ENCODE peak calls at places on chromosome 11, in ten cellular contexts. L is epithelial cell of proximal tubule; X is stimulated activated CD4-positive, alpha-beta T cell treated with anti-CD3 and anti-CD28 coated beads, Interleukin-12 subunit alpha, Interleukin-12 subunit beta, amount 100 ng/mL, for 48 hours; N is H1; S is COR-L47; H is fibroblast of pulmonary artery; P is HS-5; R is lower leg skin; T is hippocampal formation; Y is endothelial cell of umbilical vein. C is an unnamed sample.

GRCh38 chr11:14075118-14075601 is 112.6 kb downstream of the SPON1 start:
- DNase-seq in T (no peak), N (no peak), X (peak; percentile 55), H (no peak), L (peak; percentile 6), Y (no peak), S (no peak), R (no peak), P (no peak), C (no peak)

GRCh38 chr11:124843616-124843910 is 21.7 kb upstream of the ROBO3 start:
- DNase-seq in R (no peak), P (no peak), L (no peak), S (no peak), T (no peak), H (no peak), Y (no peak), N (no peak), X (no peak), C (no peak)

GRCh38 chr11:58494096-58494495 is 13.8 kb downstream of the OR5B21 start:
- DNase-seq in P (no peak), S (no peak), R (no peak), L (no peak), X (no peak), Y (no peak), T (no peak), H (peak; percentile 3), N (no peak), C (peak; percentile 17)

GRCh38 chr11:88312665-88313064 is 24.9 kb downstream of the CTSC start:
- DNase-seq in X (no peak), Y (no peak), T (no peak), P (no peak), N (no peak), S (no peak), R (no peak), H (peak; percentile 66), L (no peak), C (peak; percentile 54)

GRCh38 chr11:96054870-96055705 is 131.2 kb upstream of the MTMR2 start:
- DNase-seq in P (no peak), N (no peak), X (no peak), H (peak; percentile 66), S (peak; percentile 46), L (no peak), T (peak; percentile 74), Y (peak; percentile 71), R (no peak), C (peak; percentile 60)

GRCh38 chr11:85752890-85753581 is 57.9 kb downstream of the SYTL2 start:
- DNase-seq in L (no peak), S (no peak), X (peak; percentile 82), T (no peak), R (no peak), P (no peak), H (no peak), N (no peak), Y (peak; percentile 9), C (no peak)

GRCh38 chr11:80700386-80700785 is 1259.6 kb upstream of the TENM4 start:
- DNase-seq in X (no peak), S (no peak), L (no peak), N (no peak), T (no peak), P (no peak), Y (peak; percentile 63), R (no peak), H (no peak), C (no peak)

GRCh38 chr11:78045851-78046485 is 17.7 kb upstream of the THRSP start:
- DNase-seq in S (peak; percentile 73), Y (peak; percentile 62), T (peak; percentile 55), L (no peak), H (peak; percentile 67), R (peak; percentile 96), X (peak; percentile 73), P (peak; percentile 23), N (peak; percentile 95), C (peak; percentile 72)

GRCh38 chr11:86261328-86261727 is 16.8 kb downstream of the EED start:
- DNase-seq in X (no peak), S (no peak), N (no peak), P (no peak), R (no peak), Y (no peak), H (no peak), L (no peak), T (no peak), C (no peak)

GRCh38 chr11:74147199-74147929 is 23.4 kb downstream of the C2CD3 start:
- DNase-seq in X (no peak), T (no peak), Y (no peak), R (no peak), S (no peak), P (no peak), N (no peak), L (peak; percentile 78), H (no peak), C (peak; percentile 67)

GRCh38 chr11:20053572-20053971 is 106.7 kb downstream of the DBX1 start:
- DNase-seq in X (no peak), R (no peak), P (no peak), L (no peak), T (no peak), Y (no peak), N (no peak), S (no peak), H (no peak), C (no peak)

GRCh38 chr11:58524232-58525036 is 16.5 kb upstream of the OR5B21 start:
- DNase-seq in T (peak; percentile 85), P (peak; percentile 61), N (peak; percentile 76), L (peak; percentile 36), S (peak; percentile 62), R (peak; percentile 90), X (peak; percentile 45), Y (peak; percentile 85), H (peak; percentile 91), C (peak; percentile 76)

GRCh38 chr11:113828186-113828585 is 47.2 kb downstream of the USP28 start:
- DNase-seq in T (peak; percentile 52), R (no peak), N (no peak), L (no peak), P (no peak), Y (no peak), S (no peak), H (no peak), X (no peak), C (no peak)

GRCh38 chr11:33695051-33695566 is 5.5 kb downstream of the C11orf91 start:
- DNase-seq in S (peak; percentile 31), P (no peak), T (no peak), R (no peak), N (no peak), X (no peak), Y (peak; percentile 93), H (no peak), L (no peak), C (no peak)

GRCh38 chr11:95606824-95607223 is 182.8 kb downstream of the FAM76B start:
- DNase-seq in L (no peak), Y (no peak), T (no peak), R (no peak), P (no peak), N (no peak), S (no peak), H (no peak), X (no peak), C (no peak)

GRCh38 chr11:128522943-128523518 is 64.3 kb downstream of the ETS1 start:
- DNase-seq in L (no peak), S (no peak), T (no peak), N (no peak), X (peak; percentile 70), H (no peak), R (no peak), P (no peak), Y (no peak), C (no peak)

GRCh38 chr11:120334894-120335462 is 1.2 kb upstream of the ARHGEF12 start:
- DNase-seq in Y (peak; percentile 91), T (peak; percentile 87), H (peak; percentile 94), X (peak; percentile 84), S (peak; percentile 70), P (no peak), L (no peak), R (no peak), N (peak; percentile 67), C (peak; percentile 98)

GRCh38 chr11:76601272-76601671 is 69.3 kb downstream of the LRRC32 start:
- DNase-seq in R (peak; percentile 75), H (no peak), P (no peak), T (no peak), L (no peak), N (no peak), X (no peak), Y (no peak), S (no peak), C (no peak)

GRCh38 chr11:112453601-112454577 is 193.2 kb upstream of the PLET1 start:
- DNase-seq in T (no peak), R (no peak), S (no peak), L (no peak), H (peak; percentile 38), X (peak; percentile 55), P (no peak), N (peak; percentile 85), Y (peak; percentile 24), C (peak; percentile 9)

GRCh38 chr11:74634537-74634936 is 42.2 kb downstream of the POLD3 start:
- DNase-seq in N (no peak), H (peak; percentile 69), X (no peak), S (no peak), T (no peak), P (peak; percentile 10), L (peak; percentile 35), R (no peak), Y (peak; percentile 23), C (peak; percentile 43)

GRCh38 chr11:74570266-74571061 is 21.9 kb upstream of the POLD3 start:
- DNase-seq in X (peak; percentile 21), R (no peak), N (peak; percentile 50), Y (peak; percentile 71), L (no peak), P (no peak), T (peak; percentile 16), H (peak; percentile 78), S (peak; percentile 38), C (peak; percentile 54)

GRCh38 chr11:24267015-24267414 is 229.8 kb upstream of the LUZP2 start:
- DNase-seq in T (no peak), Y (no peak), L (no peak), H (no peak), R (no peak), S (no peak), X (no peak), P (no peak), N (no peak), C (no peak)

GRCh38 chr11:45180888-45181594 is 34.6 kb downstream of the PRDM11 start:
- DNase-seq in Y (peak; percentile 59), R (peak; percentile 92), X (no peak), L (no peak), N (no peak), T (no peak), H (peak; percentile 55), P (no peak), S (no peak), C (peak; percentile 65)